ENCODE peak calls at places on chromosomes 3 and 15, in eight cellular contexts. X is kidney, K is tibial artery, Y is cardiac muscle cell, H is MM.1S, Q is right lobe of liver, C is GM23338, Z is neural progenitor cell. V is an unnamed sample. For H3K4me1, the result is how much of the 10 kb centered on the place peaks cover.

GRCh38 chr3:94619643-94620042 is 556.8 kb downstream of the NSUN3 start:
- DNase-seq in Z (no peak), Y (no peak), C (no peak), Q (no peak), H (no peak), K (no peak), X (no peak), V (no peak)

GRCh38 chr3:106275592-106275991 is 406.8 kb upstream of the CBLB start:
- DNase-seq in C (no peak), Y (no peak), Z (no peak), H (no peak), Q (no peak), X (no peak), K (no peak), V (no peak)

GRCh38 chr3:39191103-39191502 is 1.3 kb downstream of the XIRP1 start:
- DNase-seq in Q (no peak), C (no peak), K (no peak), Z (peak), Y (peak), H (peak), X (no peak), V (no peak)

GRCh38 chr3:11143476-11143875 is 10.8 kb upstream of the HRH1 start:
- DNase-seq in C (no peak), Z (no peak), Y (no peak), Q (no peak), H (no peak), X (no peak), K (peak), V (no peak)

GRCh38 chr3:133469140-133469731 is 69.4 kb downstream of the BFSP2 start:
- DNase-seq in Q (peak), H (no peak), C (no peak), K (peak), Y (no peak), Z (no peak), X (no peak), V (no peak)

GRCh38 chr3:185687479-185687878 is 101.4 kb downstream of the SENP2 start:
- DNase-seq in H (no peak), X (no peak), Y (no peak), C (no peak), Z (no peak), K (no peak), Q (no peak), V (no peak)

GRCh38 chr3:186220886-186221285 is 112.0 kb upstream of the ETV5 start:
- DNase-seq in C (peak), K (no peak), Z (peak), X (no peak), H (no peak), Q (no peak), Y (no peak), V (no peak)

GRCh38 chr3:3629911-3630310 is 169.3 kb upstream of the LRRN1 start:
- DNase-seq in C (no peak), Y (no peak), Z (no peak), H (no peak), Q (no peak), X (no peak), K (no peak), V (no peak)

GRCh38 chr3:116140100-116140689 is 305.1 kb downstream of the LSAMP start:
- DNase-seq in Y (peak), C (peak), H (peak), X (no peak), K (no peak), Z (peak), Q (no peak), V (no peak)

GRCh38 chr3:126516936-126517290 is 660 bp downstream of the UROC1 start:
- DNase-seq in X (no peak), C (no peak), H (no peak), Z (no peak), Y (no peak), Q (no peak), K (no peak), V (no peak)

GRCh38 chr3:55406666-55407425 is 80.3 kb downstream of the WNT5A start:
- DNase-seq in C (no peak), Z (no peak), X (no peak), Q (no peak), Y (no peak), K (no peak), H (no peak), V (no peak)

GRCh38 chr3:49276475-49277356 is at the start of gene C3orf62:
- DNase-seq in K (peak), Y (peak), X (peak), H (peak), Q (peak), Z (peak), C (peak), V (peak)
- H3K4me3 ChIP-seq in K (peak), Y (no peak), X (peak), H (peak), Q (peak), Z (no peak), C (peak), V (peak)

GRCh38 chr3:25447925-25448324 is 19.9 kb downstream of the RARB start:
- DNase-seq in K (no peak), H (no peak), Y (no peak), C (no peak), Q (no peak), X (no peak), Z (no peak), V (no peak)
- H3K4me1 ChIP-seq in K (under half), H (under half), Y (under half), C (under half), Q (under half), X (under half), Z (under half), V (under half)

GRCh38 chr3:41717591-41718093 is 244.3 kb downstream of the ULK4 start:
- DNase-seq in Y (no peak), H (no peak), C (no peak), Z (no peak), Q (no peak), X (no peak), K (no peak), V (no peak)

GRCh38 chr3:41710646-41711388 is 251.1 kb downstream of the ULK4 start:
- DNase-seq in K (no peak), C (peak), Y (no peak), X (no peak), Z (peak), H (no peak), Q (no peak), V (no peak)

GRCh38 chr3:41715376-41715775 is 246.5 kb downstream of the ULK4 start:
- DNase-seq in X (no peak), C (no peak), H (no peak), Z (no peak), Y (no peak), Q (no peak), K (no peak), V (no peak)

GRCh38 chr3:41711656-41712055 is 250.2 kb downstream of the ULK4 start:
- DNase-seq in C (peak), K (no peak), Z (no peak), Y (no peak), H (no peak), Q (no peak), X (no peak), V (no peak)

DNA sequence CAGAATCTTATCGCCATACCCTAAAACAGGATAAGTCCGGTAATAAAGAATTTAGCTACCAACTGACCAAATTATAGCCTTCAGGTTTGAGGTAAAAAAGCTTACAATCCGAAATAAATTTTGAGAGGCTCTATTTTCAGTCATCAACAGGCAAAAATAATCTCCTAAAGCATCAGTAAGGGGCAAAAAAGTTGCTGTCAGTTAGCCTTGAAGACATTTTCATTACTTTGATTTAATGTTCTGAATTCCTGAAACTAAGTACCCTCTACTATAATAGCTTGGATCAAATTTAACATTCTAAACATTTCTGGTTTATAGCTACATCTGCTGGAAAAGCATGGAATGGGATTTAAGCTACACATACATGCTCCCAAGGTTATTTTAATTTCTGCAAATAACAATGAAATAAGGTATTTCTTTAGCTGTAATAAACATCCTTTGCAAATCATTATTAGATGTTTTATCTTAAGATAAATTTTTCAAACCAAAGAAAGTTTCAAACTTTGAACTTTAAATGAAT is 245.5 kb downstream of the ULK4 start:
- DNase-seq in C (no peak), Z (no peak), X (no peak), K (no peak), H (no peak), Q (no peak), Y (no peak), V (no peak)
- TF ChIP-seq CTCF in C (no peak), Z (no peak), X (no peak), K (peak), H (no peak), Q (peak), Y (peak), V (peak)

DNA sequence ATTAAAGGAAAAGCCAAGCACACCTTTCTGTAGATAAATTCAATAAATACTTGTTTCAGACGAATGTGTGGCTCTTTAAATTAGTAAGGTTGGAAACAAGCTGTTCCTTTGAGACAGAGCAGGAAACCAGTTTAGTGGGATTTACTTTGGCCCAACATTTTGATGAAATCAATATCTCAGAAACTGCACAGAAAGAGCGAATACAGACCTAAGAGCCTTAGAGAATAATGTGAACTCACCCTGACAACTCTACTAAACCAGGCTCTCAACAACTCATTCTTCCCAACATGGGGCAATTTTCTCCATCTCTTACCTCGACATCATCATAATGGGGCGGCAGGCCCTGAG is 11.0 kb downstream of the RIOX2 start:
- DNase-seq in C (no peak), K (no peak), Y (no peak), X (no peak), Q (no peak), H (no peak), Z (no peak), V (no peak)
- H3K4me3 ChIP-seq in C (no peak), K (no peak), Y (no peak), X (no peak), Q (no peak), H (no peak), Z (no peak), V (no peak)

DNA sequence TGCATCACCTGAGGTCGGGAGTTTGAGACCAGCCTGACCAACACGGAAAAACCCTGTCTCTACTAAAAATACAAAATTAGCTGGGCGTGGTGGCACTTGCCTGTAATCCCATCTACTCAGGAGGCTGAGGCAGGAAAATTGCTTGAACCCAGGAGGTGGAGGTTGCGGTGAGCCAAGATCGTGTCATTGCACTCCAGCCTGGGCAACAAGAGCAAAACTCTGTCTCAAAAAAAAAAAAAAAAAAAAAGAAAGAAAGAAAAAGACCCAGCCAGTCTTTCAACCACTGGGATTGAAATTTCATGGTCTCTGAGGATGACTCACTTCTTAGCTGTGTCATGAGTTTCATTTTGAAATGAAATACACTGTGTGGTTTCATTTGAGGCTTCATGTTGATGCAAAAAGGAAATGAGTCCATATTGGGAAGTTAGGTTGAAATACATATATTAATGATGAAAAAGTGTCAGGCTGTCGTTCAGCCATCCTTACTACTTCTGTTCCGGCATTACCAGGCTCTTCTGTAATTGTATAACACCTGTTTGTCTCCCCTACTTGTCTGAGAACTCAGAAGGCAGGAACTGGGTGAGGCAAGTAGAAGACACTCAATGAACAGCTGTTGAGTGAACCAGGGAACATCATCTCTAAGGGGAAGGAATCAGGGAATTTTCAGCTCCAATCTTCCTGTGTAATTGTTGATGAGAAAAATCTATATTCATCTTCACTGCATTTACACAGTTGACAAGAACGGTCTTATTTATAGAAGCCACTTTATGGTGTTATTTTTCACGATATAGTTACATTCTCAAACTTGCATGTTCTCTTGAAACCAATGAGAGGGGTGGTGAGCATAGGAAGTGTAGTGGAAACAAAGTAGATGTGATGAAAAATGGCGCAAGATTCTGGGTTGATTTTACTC is 87.4 kb downstream of the NFKBIZ start:
- DNase-seq in Y (no peak), K (no peak), C (no peak), Z (no peak), H (peak), X (no peak), Q (no peak), V (no peak)
- H3K4me1 ChIP-seq in Y (under half), K (under half), C (under half), Z (under half), H (under half), X (under half), Q (under half), V (under half)

GRCh38 chr15:55915876-55916567 is 77.4 kb downstream of the NEDD4 start:
- DNase-seq in H (no peak), X (no peak), C (no peak), Y (no peak), Z (no peak), K (no peak), Q (no peak), V (no peak)

GRCh38 chr15:55916666-55917409 is 76.6 kb downstream of the NEDD4 start:
- DNase-seq in Z (peak), Y (peak), Q (no peak), H (no peak), C (no peak), X (no peak), K (no peak), V (no peak)

GRCh38 chr15:55915221-55915620 is 78.2 kb downstream of the NEDD4 start:
- DNase-seq in Z (no peak), C (no peak), K (no peak), X (no peak), Q (no peak), Y (no peak), H (no peak), V (no peak)

GRCh38 chr15:55914446-55914845 is 79.0 kb downstream of the NEDD4 start:
- DNase-seq in Y (no peak), H (no peak), X (no peak), K (no peak), Z (no peak), Q (no peak), C (no peak), V (no peak)

DNA sequence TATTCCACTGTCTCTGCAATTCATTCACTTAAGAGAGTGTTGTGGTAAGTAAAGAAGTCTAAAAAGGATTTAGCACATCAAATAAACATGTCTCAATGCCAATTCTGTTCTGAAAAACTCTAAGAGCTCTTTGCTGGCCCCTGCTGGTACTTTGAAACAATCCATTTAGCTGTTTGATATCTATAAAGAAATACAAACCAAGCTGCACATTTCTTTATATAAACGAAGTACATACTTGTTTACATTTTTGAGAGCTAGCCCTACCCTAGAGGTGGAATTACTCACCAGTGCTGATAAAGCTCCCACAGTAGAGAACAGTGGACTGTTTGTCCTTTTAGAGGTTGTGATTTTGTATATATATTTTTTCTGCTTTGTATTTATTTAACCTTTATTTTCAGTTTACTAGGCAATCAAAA is 75.5 kb downstream of the NEDD4 start:
- DNase-seq in Z (peak), X (no peak), H (peak), K (no peak), Q (no peak), C (peak), Y (peak), V (no peak)
- TF ChIP-seq CTCF in Z (peak), X (peak), H (peak), K (peak), Q (peak), C (peak), Y (peak), V (peak)

DNA sequence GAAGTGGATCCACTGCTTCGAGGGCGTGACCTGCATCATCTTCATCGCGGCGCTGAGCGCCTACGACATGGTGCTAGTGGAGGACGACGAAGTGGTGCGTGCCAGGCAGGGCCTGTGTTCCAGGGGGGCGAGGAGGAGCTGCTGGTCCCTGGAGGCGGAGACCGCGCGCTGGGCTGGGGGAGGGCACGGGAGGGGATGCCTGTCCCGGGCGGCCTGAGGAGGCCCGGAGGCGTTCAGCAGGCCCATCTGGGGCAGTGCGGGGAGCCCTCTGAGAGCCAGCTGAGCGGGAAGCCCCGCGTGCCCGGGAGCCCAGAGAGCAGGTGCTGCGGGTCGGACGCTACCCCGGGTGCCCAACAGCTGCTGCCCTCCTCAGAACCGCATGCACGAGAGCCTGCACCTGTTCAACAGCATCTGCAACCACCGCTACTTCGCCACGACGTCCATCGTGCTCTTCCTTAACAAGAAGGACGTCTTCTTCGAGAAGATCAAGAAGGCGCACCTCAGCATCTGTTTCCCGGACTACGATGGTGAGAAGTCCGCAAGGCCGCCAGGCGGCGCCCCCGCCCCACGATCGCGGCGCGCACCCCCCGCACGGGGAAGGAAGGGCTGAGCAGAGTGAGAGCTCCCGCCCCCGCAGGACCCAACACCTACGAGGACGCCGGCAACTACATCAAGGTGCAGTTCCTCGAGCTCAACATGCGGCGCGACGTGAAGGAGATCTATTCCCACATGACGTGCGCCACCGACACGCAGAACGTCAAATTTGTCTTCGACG is 2.9 kb downstream of the GNAT1 start:
- DNase-seq in K (no peak), C (peak), X (no peak), H (peak), Q (peak), Y (peak), Z (peak), V (peak)
- H3K4me3 ChIP-seq in K (no peak), C (peak), X (no peak), H (no peak), Q (peak), Y (no peak), Z (no peak), V (peak)

DNA sequence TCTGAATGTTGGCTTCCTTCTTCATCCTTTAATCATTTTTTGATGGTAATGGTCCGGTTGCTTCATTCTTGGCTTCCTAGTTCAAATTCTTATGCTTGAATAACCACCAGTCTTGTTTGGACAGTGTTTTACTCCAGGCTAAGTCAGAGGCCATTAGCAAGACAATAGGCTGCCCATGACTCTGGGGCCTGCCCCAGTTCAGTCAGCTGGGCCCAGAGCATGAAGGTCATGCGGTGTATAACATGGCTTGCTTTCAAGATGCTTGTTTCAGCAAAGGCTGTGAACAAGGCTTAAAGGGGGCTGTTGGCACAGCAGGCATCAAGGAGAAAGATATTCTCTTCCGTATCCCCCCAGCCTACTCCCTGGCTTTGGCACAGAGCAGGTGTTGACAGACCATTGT is 13.7 kb downstream of the TM4SF18 start:
- DNase-seq in Q (no peak), Z (no peak), H (no peak), K (no peak), X (no peak), Y (no peak), C (no peak), V (no peak)
- H3K4me1 ChIP-seq in Q (under half), Z (under half), H (under half), K (under half), X (under half), Y (under half), C (under half), V (under half)

GRCh38 chr3:149977391-149977790 is 6.7 kb upstream of the PFN2 start:
- DNase-seq in Q (no peak), X (no peak), Y (no peak), K (no peak), H (no peak), C (no peak), Z (no peak), V (no peak)

GRCh38 chr3:149971403-149972075 is 844 bp upstream of the PFN2 start:
- DNase-seq in H (peak), X (peak), C (peak), Z (no peak), Q (peak), Y (peak), K (peak), V (peak)

GRCh38 chr3:149969945-149970715 is 565 bp downstream of the PFN2 start:
- DNase-seq in Q (peak), C (peak), Y (peak), X (peak), H (peak), K (peak), Z (peak), V (peak)

GRCh38 chr3:149970716-149971402 is at the start of gene PFN2:
- DNase-seq in Y (peak), X (peak), C (no peak), Q (peak), Z (peak), K (peak), H (peak), V (peak)

GRCh38 chr3:149975919-149976318 is 5.2 kb upstream of the PFN2 start:
- DNase-seq in Q (no peak), K (no peak), Z (peak), Y (no peak), X (no peak), C (peak), H (no peak), V (no peak)
- TF ChIP-seq CTCF in Q (no peak), K (no peak), Z (peak), Y (no peak), X (no peak), C (peak), H (no peak), V (no peak)